ENCODE peak calls at places on chromosomes 5 and 9, in four cellular contexts. L, J, W and T are unnamed samples. For H3K4me1, the result is how much of the 10 kb centered on the place peaks cover.

GRCh38 chr5:168301593-168302388 is 10.3 kb downstream of the WWC1 start:
- DNase-seq in L (no peak), J (peak), W (no peak), T (peak)

GRCh38 chr9:17600962-17601593 is 22.2 kb downstream of the SH3GL2 start:
- DNase-seq in L (no peak), J (no peak), W (no peak), T (no peak)

GRCh38 chr5:148290271-148291195 is 21.7 kb upstream of the SPINK7 start:
- DNase-seq in L (no peak), J (no peak), W (no peak), T (no peak)

GRCh38 chr9:135468866-135469521 is 10.6 kb upstream of the PPP1R26 start:
- DNase-seq in L (no peak), J (peak), W (no peak), T (no peak)

GRCh38 chr5:154740483-154740882 is 14.7 kb upstream of the LARP1 start:
- DNase-seq in L (no peak), J (no peak), W (no peak), T (no peak)

GRCh38 chr9:16828335-16829281 is 41.9 kb downstream of the BNC2 start:
- DNase-seq in L (no peak), J (peak), W (no peak), T (no peak)

GRCh38 chr5:139711067-139711851 is 63.1 kb downstream of the CXXC5 start:
- DNase-seq in L (peak), J (peak), W (no peak), T (no peak)

GRCh38 chr9:122991370-122991830 is 42.1 kb upstream of the GPR21 start:
- DNase-seq in L (no peak), J (no peak), W (peak), T (no peak)

GRCh38 chr5:160030631-160031377 is 21.9 kb downstream of the TTC1 start:
- DNase-seq in L (no peak), J (no peak), W (no peak), T (no peak)

GRCh38 chr5:124421584-124421983 is 324.9 kb downstream of the ZNF608 start:
- DNase-seq in L (no peak), J (no peak), W (no peak), T (no peak)

GRCh38 chr5:96648598-96648997 is 13.6 kb upstream of the CAST start:
- DNase-seq in L (no peak), J (no peak), W (peak), T (no peak)

GRCh38 chr9:19485193-19485592 is 76.4 kb downstream of the ACER2 start:
- DNase-seq in L (no peak), J (no peak), W (no peak), T (no peak)

GRCh38 chr5:31864015-31864414 is 225.1 kb downstream of the PDZD2 start:
- DNase-seq in L (no peak), J (no peak), W (no peak), T (no peak)

GRCh38 chr5:55985181-55985580 is 9.6 kb downstream of the IL6ST start:
- DNase-seq in L (no peak), J (no peak), W (no peak), T (no peak)

GRCh38 chr9:38233343-38233742 is 159.2 kb upstream of the ALDH1B1 start:
- DNase-seq in L (no peak), J (no peak), W (no peak), T (no peak)

GRCh38 chr5:115624994-115625393 is 842 bp downstream of the TMED7 start:
- DNase-seq in L (no peak), J (no peak), W (no peak), T (no peak)

GRCh38 chr9:20630241-20630943 is 8.1 kb upstream of the MLLT3 start:
- DNase-seq in L (no peak), J (no peak), W (no peak), T (no peak)

GRCh38 chr5:90227688-90228087 is 181.9 kb downstream of the CETN3 start:
- DNase-seq in L (no peak), J (peak), W (no peak), T (no peak)

GRCh38 chr5:135009736-135010501 is 24.1 kb downstream of the PITX1 start:
- DNase-seq in L (no peak), J (no peak), W (no peak), T (no peak)

GRCh38 chr5:1153428-1153827 is 41.6 kb upstream of the SLC12A7 start:
- DNase-seq in L (no peak), J (no peak), W (no peak), T (no peak)

GRCh38 chr5:78717674-78718073 is 69.1 kb upstream of the LHFPL2 start:
- DNase-seq in L (no peak), J (no peak), W (no peak), T (no peak)

GRCh38 chr9:272251-273213 is 57.9 kb downstream of the DOCK8 start:
- DNase-seq in L (peak), J (peak), W (no peak), T (no peak)

GRCh38 chr5:179301376-179301775 is 43.9 kb downstream of the ADAMTS2 start:
- DNase-seq in L (no peak), J (no peak), W (no peak), T (peak)

GRCh38 chr5:142056831-142057696 is 44.2 kb upstream of the GNPDA1 start:
- DNase-seq in L (no peak), J (no peak), W (no peak), T (no peak)

GRCh38 chr5:34475249-34475966 is 180.7 kb upstream of the RAI14 start:
- DNase-seq in L (no peak), J (no peak), W (no peak), T (no peak)

GRCh38 chr5:104247260-104247659 is 684.7 kb upstream of the NUDT12 start:
- DNase-seq in L (no peak), J (no peak), W (no peak), T (no peak)

GRCh38 chr9:98236881-98237487 is 18.5 kb downstream of the TBC1D2 start:
- DNase-seq in L (no peak), J (peak), W (no peak), T (no peak)

GRCh38 chr9:20242767-20243166 is 379.5 kb downstream of the MLLT3 start:
- DNase-seq in L (no peak), J (no peak), W (no peak), T (no peak)

GRCh38 chr5:59583151-59583809 is 310.2 kb downstream of the PDE4D start:
- DNase-seq in L (no peak), J (no peak), W (no peak), T (no peak)

GRCh38 chr9:134553061-134553891 is 88.3 kb upstream of the COL5A1 start:
- DNase-seq in L (no peak), J (no peak), W (no peak), T (peak)

GRCh38 chr5:41519801-41520200 is 9.4 kb upstream of the PLCXD3 start:
- DNase-seq in L (no peak), J (no peak), W (no peak), T (no peak)

GRCh38 chr5:982377-983237 is 26.0 kb upstream of the NKD2 start:
- DNase-seq in L (no peak), J (no peak), W (peak), T (no peak)

GRCh38 chr5:174945853-174946252 is 221.5 kb downstream of the MSX2 start:
- DNase-seq in L (no peak), J (no peak), W (no peak), T (no peak)

GRCh38 chr5:145847499-145848497 is 12.7 kb upstream of the PRELID2 start:
- DNase-seq in L (no peak), J (no peak), W (no peak), T (no peak)

GRCh38 chr5:149310947-149311675 is 34.2 kb upstream of the GRPEL2 start:
- DNase-seq in L (no peak), J (peak), W (no peak), T (peak)

DNA sequence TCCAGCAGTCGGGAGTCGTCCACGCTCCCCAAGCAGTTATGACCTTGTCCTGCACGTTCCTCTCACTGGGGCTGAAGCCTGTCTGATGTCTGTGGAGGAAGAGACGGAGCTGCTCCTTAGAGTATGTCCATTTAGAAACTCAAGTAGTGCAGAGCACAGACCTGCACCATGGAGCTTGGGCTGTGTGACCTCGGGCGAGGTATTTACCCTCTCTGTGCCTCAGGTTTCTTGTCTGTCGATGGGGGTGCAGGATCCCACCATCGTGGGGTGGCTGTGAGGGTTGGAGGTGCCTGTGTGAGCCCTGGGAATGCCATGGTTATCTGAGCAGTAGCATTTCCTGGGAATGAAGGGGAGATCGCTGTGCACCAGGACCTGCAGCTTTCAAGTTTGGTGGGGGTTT is 14.2 kb downstream of the TRAF2 start:
- DNase-seq in L (no peak), J (no peak), W (no peak), T (no peak)
- H3K4me1 ChIP-seq in L (under half), J (half or more), W (under half), T (under half)

GRCh38 chr5:7869474-7870136 is 657 bp downstream of the MTRR start:
- DNase-seq in L (peak), J (peak), W (no peak), T (no peak)
- H3K27ac ChIP-seq in L (peak), J (peak), W (peak), T (peak)

GRCh38 chr5:133265257-133265656 is 213.4 kb downstream of the HSPA4 start:
- DNase-seq in L (no peak), J (no peak), W (no peak), T (no peak)
- H3K4me1 ChIP-seq in L (under half), J (under half), W (under half), T (under half)

DNA sequence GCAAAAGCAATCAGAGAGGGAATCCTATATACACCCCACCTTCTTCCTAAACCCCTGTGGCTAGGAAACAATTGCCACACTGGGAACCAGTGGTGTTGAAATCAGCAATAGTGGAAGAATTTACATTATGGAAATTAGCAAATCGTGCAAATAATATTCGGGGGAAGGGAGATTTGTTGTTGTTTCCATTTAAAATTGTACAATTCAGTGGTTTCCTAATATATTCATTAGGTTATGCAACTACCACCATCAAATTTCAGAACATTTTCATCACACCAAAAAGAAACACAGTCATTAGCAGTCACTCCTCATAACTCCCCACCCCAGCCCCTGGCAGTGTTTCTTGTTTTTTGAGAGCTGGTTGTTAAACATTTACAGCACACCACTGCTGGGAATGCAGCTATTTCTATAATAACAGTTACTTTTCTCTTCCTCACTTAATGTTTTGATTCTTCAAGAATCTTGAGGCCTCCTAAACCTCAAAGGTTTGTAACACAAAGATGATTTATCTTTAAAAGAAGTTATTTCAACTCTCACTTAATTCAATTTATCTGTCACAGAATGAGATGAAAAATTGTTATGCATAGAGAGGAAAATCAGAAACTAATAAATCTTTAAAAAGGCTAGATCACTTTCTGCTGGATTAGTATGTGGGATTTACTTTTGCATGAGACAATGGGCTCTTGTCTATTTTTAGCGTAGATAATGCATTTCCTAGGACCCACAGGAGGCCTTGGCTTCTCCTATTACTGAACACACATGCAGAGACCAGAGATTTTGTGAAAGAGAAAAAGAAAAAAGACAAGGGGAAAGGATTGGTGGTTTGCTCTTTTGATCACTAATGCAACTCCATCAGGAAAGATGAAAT is 91.8 kb upstream of the DAPK1 start:
- DNase-seq in L (no peak), J (peak), W (no peak), T (no peak)
- H3K27ac ChIP-seq in L (no peak), J (no peak), W (no peak), T (no peak)

GRCh38 chr5:150317048-150318003 is 14.6 kb upstream of the ARSI start:
- DNase-seq in L (no peak), J (no peak), W (no peak), T (peak)
- H3K4me1 ChIP-seq in L (under half), J (under half), W (under half), T (half or more)

DNA sequence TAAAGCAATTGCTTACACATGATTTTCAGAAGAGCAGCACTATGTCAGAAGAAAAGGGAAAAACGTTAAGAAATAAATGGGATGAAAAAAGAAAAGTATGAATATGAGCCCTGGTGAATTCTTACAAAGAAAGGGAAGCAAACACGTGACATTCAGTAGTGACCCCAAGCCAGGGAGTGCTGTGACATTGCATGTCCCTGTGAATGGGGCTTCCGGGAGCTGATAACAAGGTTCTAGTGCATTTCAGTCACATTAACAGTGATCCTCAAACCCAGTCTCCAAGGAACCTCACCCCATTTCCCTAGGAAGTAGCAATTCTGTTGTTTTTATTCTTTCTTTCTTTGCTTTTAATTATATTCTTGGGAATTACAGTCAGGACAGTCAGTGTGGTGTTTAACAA is 27.3 kb downstream of the TMEM252 start:
- DNase-seq in L (no peak), J (no peak), W (no peak), T (no peak)
- H3K27ac ChIP-seq in L (no peak), J (no peak), W (no peak), T (no peak)

GRCh38 chr9:129501771-129502324 is 119.1 kb downstream of the C9orf50 start:
- DNase-seq in L (no peak), J (no peak), W (no peak), T (no peak)
- H3K4me1 ChIP-seq in L (under half), J (under half), W (under half), T (under half)

GRCh38 chr9:91120200-91120599 is 241.5 kb downstream of the AUH start:
- DNase-seq in L (no peak), J (no peak), W (peak), T (no peak)
- H3K27ac ChIP-seq in L (no peak), J (no peak), W (no peak), T (peak)

GRCh38 chr9:93076792-93077128 is 18.3 kb downstream of the SUSD3 start:
- DNase-seq in L (no peak), J (no peak), W (no peak), T (no peak)
- H3K4me1 ChIP-seq in L (under half), J (under half), W (under half), T (under half)